ENCODE peak calls at places on chromosomes 5 and 9, in six cellular contexts. One of them, this sample, is unnamed. For H3K4me1, the result is how much of the 10 kb centered on the place peaks cover.

GRCh38 chr9:72540348-72540873 is 19.0 kb downstream of the TMC1 start:
- DNase-seq in IMR-90: peak
- DNase-seq in A549: peak
- DNase-seq in adrenal gland: no peak
- DNase-seq in tibial nerve: no peak
- DNase-seq in K562: peak
- DNase-seq in this sample: no peak

GRCh38 chr9:34451545-34451944 is 6.8 kb downstream of the FAM219A start:
- DNase-seq in IMR-90: peak
- DNase-seq in A549: no peak
- DNase-seq in adrenal gland: peak
- DNase-seq in tibial nerve: no peak
- DNase-seq in K562: peak
- DNase-seq in this sample: no peak

GRCh38 chr5:137207023-137207760 is 291.9 kb downstream of the SPOCK1 start:
- DNase-seq in IMR-90: no peak
- DNase-seq in A549: no peak
- DNase-seq in adrenal gland: peak
- DNase-seq in tibial nerve: no peak
- DNase-seq in K562: no peak
- DNase-seq in this sample: no peak

GRCh38 chr9:103942652-103943051 is 151.5 kb upstream of the SMC2 start:
- DNase-seq in IMR-90: no peak
- DNase-seq in A549: no peak
- DNase-seq in adrenal gland: no peak
- DNase-seq in tibial nerve: no peak
- DNase-seq in K562: no peak
- DNase-seq in this sample: no peak

GRCh38 chr5:321233-321725 is at the start of gene AHRR:
- DNase-seq in IMR-90: peak
- DNase-seq in A549: peak
- DNase-seq in adrenal gland: peak
- DNase-seq in tibial nerve: no peak
- DNase-seq in K562: peak
- DNase-seq in this sample: no peak

GRCh38 chr9:1052119-1052907 is 2.2 kb downstream of the DMRT2 start:
- DNase-seq in IMR-90: no peak
- DNase-seq in A549: no peak
- DNase-seq in adrenal gland: no peak
- DNase-seq in tibial nerve: no peak
- DNase-seq in K562: no peak
- DNase-seq in this sample: no peak

GRCh38 chr5:174559141-174559540 is 165.2 kb upstream of the MSX2 start:
- DNase-seq in IMR-90: peak
- DNase-seq in A549: no peak
- DNase-seq in adrenal gland: no peak
- DNase-seq in tibial nerve: no peak
- DNase-seq in K562: no peak
- DNase-seq in this sample: no peak

GRCh38 chr5:170917113-170917512 is 55.3 kb downstream of the RANBP17 start:
- DNase-seq in IMR-90: no peak
- DNase-seq in A549: peak
- DNase-seq in adrenal gland: no peak
- DNase-seq in tibial nerve: no peak
- DNase-seq in K562: no peak
- DNase-seq in this sample: no peak

GRCh38 chr9:135561391-135562234 is at the start of gene PAEP:
- DNase-seq in IMR-90: no peak
- DNase-seq in A549: peak
- DNase-seq in adrenal gland: no peak
- DNase-seq in tibial nerve: no peak
- DNase-seq in K562: peak
- DNase-seq in this sample: no peak

GRCh38 chr9:83043583-83043982 is 19.4 kb downstream of the RASEF start:
- DNase-seq in IMR-90: no peak
- DNase-seq in A549: no peak
- DNase-seq in adrenal gland: no peak
- DNase-seq in tibial nerve: no peak
- DNase-seq in K562: no peak
- DNase-seq in this sample: no peak

GRCh38 chr5:38557309-38557710 is 864 bp upstream of the LIFR start:
- DNase-seq in IMR-90: no peak
- DNase-seq in A549: no peak
- DNase-seq in adrenal gland: peak
- DNase-seq in tibial nerve: no peak
- DNase-seq in K562: no peak
- DNase-seq in this sample: no peak

GRCh38 chr9:95504053-95504963 is 12.5 kb downstream of the PTCH1 start:
- DNase-seq in IMR-90: peak
- DNase-seq in A549: peak
- DNase-seq in adrenal gland: no peak
- DNase-seq in tibial nerve: peak
- DNase-seq in K562: peak
- DNase-seq in this sample: no peak

GRCh38 chr5:9380108-9380507 is 165.8 kb downstream of the SEMA5A start:
- DNase-seq in IMR-90: peak
- DNase-seq in A549: no peak
- DNase-seq in adrenal gland: no peak
- DNase-seq in tibial nerve: no peak
- DNase-seq in K562: no peak
- DNase-seq in this sample: no peak

GRCh38 chr5:104081232-104081631 is 518.6 kb upstream of the NUDT12 start:
- DNase-seq in IMR-90: no peak
- DNase-seq in A549: no peak
- DNase-seq in adrenal gland: no peak
- DNase-seq in tibial nerve: no peak
- DNase-seq in K562: no peak
- DNase-seq in this sample: no peak

GRCh38 chr9:22088372-22089063 is 79.4 kb upstream of the CDKN2B start:
- DNase-seq in IMR-90: no peak
- DNase-seq in A549: no peak
- DNase-seq in adrenal gland: no peak
- DNase-seq in tibial nerve: no peak
- DNase-seq in K562: no peak
- DNase-seq in this sample: no peak

GRCh38 chr9:124593080-124594058 is 86.2 kb upstream of the NR5A1 start:
- DNase-seq in IMR-90: peak
- DNase-seq in A549: no peak
- DNase-seq in adrenal gland: no peak
- DNase-seq in tibial nerve: no peak
- DNase-seq in K562: peak
- DNase-seq in this sample: no peak

GRCh38 chr5:36777105-36777757 is 99.3 kb upstream of the NIPBL start:
- DNase-seq in IMR-90: peak
- DNase-seq in A549: peak
- DNase-seq in adrenal gland: peak
- DNase-seq in tibial nerve: peak
- DNase-seq in K562: no peak
- DNase-seq in this sample: no peak

GRCh38 chr9:115295749-115296148 is 177.8 kb upstream of the TNC start:
- DNase-seq in IMR-90: no peak
- DNase-seq in A549: no peak
- DNase-seq in adrenal gland: no peak
- DNase-seq in tibial nerve: no peak
- DNase-seq in K562: no peak
- DNase-seq in this sample: no peak

GRCh38 chr9:34498511-34498910 is 24.3 kb downstream of the ENHO start:
- DNase-seq in IMR-90: no peak
- DNase-seq in A549: no peak
- DNase-seq in adrenal gland: no peak
- DNase-seq in tibial nerve: no peak
- DNase-seq in K562: no peak
- DNase-seq in this sample: no peak

GRCh38 chr9:137480686-137481683 is 21.9 kb upstream of the NSMF start:
- DNase-seq in IMR-90: no peak
- DNase-seq in A549: no peak
- DNase-seq in adrenal gland: no peak
- DNase-seq in tibial nerve: no peak
- DNase-seq in K562: no peak
- DNase-seq in this sample: no peak

GRCh38 chr9:134991808-134992754 is 74.4 kb upstream of the FCN1 start:
- DNase-seq in IMR-90: no peak
- DNase-seq in A549: no peak
- DNase-seq in adrenal gland: no peak
- DNase-seq in tibial nerve: no peak
- DNase-seq in K562: no peak
- DNase-seq in this sample: no peak

GRCh38 chr5:115309751-115310370 is 13.4 kb upstream of the CCDC112 start:
- DNase-seq in IMR-90: peak
- DNase-seq in A549: peak
- DNase-seq in adrenal gland: no peak
- DNase-seq in tibial nerve: no peak
- DNase-seq in K562: peak
- DNase-seq in this sample: no peak

GRCh38 chr9:114448706-114449105 is 56.6 kb downstream of the WHRN start:
- DNase-seq in IMR-90: peak
- DNase-seq in A549: no peak
- DNase-seq in adrenal gland: peak
- DNase-seq in tibial nerve: no peak
- DNase-seq in K562: no peak
- DNase-seq in this sample: no peak

GRCh38 chr5:2265341-2265740 is 382.6 kb upstream of the IRX4 start:
- DNase-seq in IMR-90: no peak
- DNase-seq in A549: no peak
- DNase-seq in adrenal gland: no peak
- DNase-seq in tibial nerve: no peak
- DNase-seq in K562: no peak
- DNase-seq in this sample: no peak

GRCh38 chr9:97501972-97502221 is 431 bp downstream of the TMOD1 start:
- DNase-seq in IMR-90: no peak
- DNase-seq in A549: no peak
- DNase-seq in adrenal gland: no peak
- DNase-seq in tibial nerve: no peak
- DNase-seq in K562: no peak
- DNase-seq in this sample: no peak

GRCh38 chr5:106521701-106522100 is 1149.0 kb downstream of the EFNA5 start:
- DNase-seq in IMR-90: peak
- DNase-seq in A549: peak
- DNase-seq in adrenal gland: no peak
- DNase-seq in tibial nerve: no peak
- DNase-seq in K562: no peak
- DNase-seq in this sample: no peak

GRCh38 chr9:14219865-14220655 is 93.9 kb downstream of the NFIB start:
- DNase-seq in IMR-90: no peak
- DNase-seq in A549: no peak
- DNase-seq in adrenal gland: no peak
- DNase-seq in tibial nerve: no peak
- DNase-seq in K562: no peak
- DNase-seq in this sample: no peak

GRCh38 chr5:150137997-150138396 is 17.6 kb downstream of the PDGFRB start:
- DNase-seq in IMR-90: peak
- DNase-seq in A549: no peak
- DNase-seq in adrenal gland: no peak
- DNase-seq in tibial nerve: peak
- DNase-seq in K562: no peak
- DNase-seq in this sample: no peak

GRCh38 chr9:127943746-127944145 is 6.1 kb upstream of the DPM2 start:
- DNase-seq in IMR-90: peak
- DNase-seq in A549: peak
- DNase-seq in adrenal gland: peak
- DNase-seq in tibial nerve: peak
- DNase-seq in K562: peak
- DNase-seq in this sample: peak
- H3K27ac ChIP-seq in IMR-90: no peak
- H3K27ac ChIP-seq in A549: peak
- H3K27ac ChIP-seq in adrenal gland: peak
- H3K27ac ChIP-seq in tibial nerve: peak
- H3K27ac ChIP-seq in K562: peak
- H3K27ac ChIP-seq in this sample: no peak

GRCh38 chr9:100409176-100409556 is 17.8 kb upstream of the MSANTD3 start:
- DNase-seq in IMR-90: no peak
- DNase-seq in A549: no peak
- DNase-seq in adrenal gland: no peak
- DNase-seq in tibial nerve: no peak
- DNase-seq in K562: no peak
- DNase-seq in this sample: no peak

GRCh38 chr9:100406962-100407361 is 20.0 kb upstream of the MSANTD3 start:
- DNase-seq in IMR-90: no peak
- DNase-seq in A549: no peak
- DNase-seq in adrenal gland: no peak
- DNase-seq in tibial nerve: no peak
- DNase-seq in K562: no peak
- DNase-seq in this sample: no peak

GRCh38 chr9:100413839-100414420 is 13.0 kb upstream of the MSANTD3 start:
- DNase-seq in IMR-90: no peak
- DNase-seq in A549: no peak
- DNase-seq in adrenal gland: no peak
- DNase-seq in tibial nerve: no peak
- DNase-seq in K562: no peak
- DNase-seq in this sample: no peak

GRCh38 chr9:100408541-100409175 is 18.3 kb upstream of the MSANTD3 start:
- DNase-seq in IMR-90: no peak
- DNase-seq in A549: no peak
- DNase-seq in adrenal gland: no peak
- DNase-seq in tibial nerve: no peak
- DNase-seq in K562: no peak
- DNase-seq in this sample: no peak

GRCh38 chr9:100411472-100412270 is 15.3 kb upstream of the MSANTD3 start:
- DNase-seq in IMR-90: peak
- DNase-seq in A549: peak
- DNase-seq in adrenal gland: peak
- DNase-seq in tibial nerve: peak
- DNase-seq in K562: no peak
- DNase-seq in this sample: peak
- TF ChIP-seq POLR2A in IMR-90: peak
- TF ChIP-seq POLR2A in A549: peak
- TF ChIP-seq POLR2A in adrenal gland: no peak
- TF ChIP-seq POLR2A in tibial nerve: no peak
- TF ChIP-seq POLR2A in K562: no peak
- TF ChIP-seq POLR2A in this sample: no peak

DNA sequence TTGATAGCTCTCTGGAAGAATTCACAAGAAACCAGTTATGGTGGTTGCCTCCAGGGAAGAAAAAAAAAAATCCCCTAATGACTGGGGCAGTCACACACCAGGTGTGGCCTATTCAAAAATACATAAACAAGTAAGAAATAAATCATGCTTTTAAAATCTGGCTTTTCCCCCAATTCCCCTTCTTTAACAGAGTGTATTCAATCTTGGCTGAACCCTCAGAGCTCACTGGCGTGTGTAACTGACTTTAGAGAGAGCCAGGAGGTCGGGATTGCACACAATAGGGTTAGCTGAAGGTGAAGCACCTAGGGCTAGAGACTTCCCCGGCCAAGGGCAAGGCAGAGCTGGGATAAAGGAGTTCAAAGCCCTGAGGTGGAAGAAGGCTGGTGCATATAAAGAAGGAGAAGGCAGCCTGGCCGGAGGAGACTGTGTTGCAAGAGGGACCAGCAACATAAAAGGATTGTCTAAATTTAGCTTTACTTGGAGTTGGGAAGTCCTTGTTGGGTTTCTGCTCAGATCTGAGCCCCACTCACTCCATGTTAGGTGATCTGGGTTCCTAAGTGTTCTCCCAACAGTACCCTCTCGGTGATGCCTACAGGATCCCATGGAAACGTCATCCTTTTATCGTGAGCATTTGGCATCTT is 19.7 kb downstream of the FNBP1 start:
- DNase-seq in IMR-90: no peak
- DNase-seq in A549: no peak
- DNase-seq in adrenal gland: peak
- DNase-seq in tibial nerve: no peak
- DNase-seq in K562: no peak
- DNase-seq in this sample: peak
- H3K4me1 ChIP-seq in IMR-90: under half
- H3K4me1 ChIP-seq in A549: under half
- H3K4me1 ChIP-seq in adrenal gland: under half
- H3K4me1 ChIP-seq in tibial nerve: under half
- H3K4me1 ChIP-seq in K562: under half
- H3K4me1 ChIP-seq in this sample: under half

GRCh38 chr5:179153921-179154345 is 93.8 kb downstream of the ZNF354C start:
- DNase-seq in IMR-90: no peak
- DNase-seq in A549: no peak
- DNase-seq in adrenal gland: no peak
- DNase-seq in tibial nerve: no peak
- DNase-seq in K562: no peak
- DNase-seq in this sample: no peak
- H3K27ac ChIP-seq in IMR-90: no peak
- H3K27ac ChIP-seq in A549: no peak
- H3K27ac ChIP-seq in adrenal gland: no peak
- H3K27ac ChIP-seq in tibial nerve: no peak
- H3K27ac ChIP-seq in K562: no peak
- H3K27ac ChIP-seq in this sample: no peak